ENCODE peak calls at places on chromosome 13, in nine cellular contexts. One of them, this sample, is unnamed.

GRCh38 chr13:112531263-112531794 is 56.6 kb downstream of the TUBGCP3 start:
- DNase-seq in cardiac fibroblast: no peak
- DNase-seq in effector memory CD8-positive, alpha-beta T cell: no peak
- DNase-seq in LoVo: no peak
- DNase-seq in kidney epithelial cell: no peak
- DNase-seq in heart right ventricle: no peak
- DNase-seq in breast epithelium: no peak
- DNase-seq in AG09309: no peak
- DNase-seq in nephron progenitor cell: no peak
- DNase-seq in this sample: no peak

GRCh38 chr13:63696055-63696454 is 2280.4 kb upstream of the PCDH20 start:
- DNase-seq in cardiac fibroblast: peak; percentile 16
- DNase-seq in effector memory CD8-positive, alpha-beta T cell: no peak
- DNase-seq in LoVo: no peak
- DNase-seq in kidney epithelial cell: no peak
- DNase-seq in heart right ventricle: no peak
- DNase-seq in breast epithelium: no peak
- DNase-seq in AG09309: no peak
- DNase-seq in nephron progenitor cell: no peak
- DNase-seq in this sample: peak; percentile 27

GRCh38 chr13:23905766-23906165 is 8.5 kb upstream of the C1QTNF9B start:
- DNase-seq in cardiac fibroblast: no peak
- DNase-seq in effector memory CD8-positive, alpha-beta T cell: no peak
- DNase-seq in LoVo: no peak
- DNase-seq in kidney epithelial cell: no peak
- DNase-seq in heart right ventricle: no peak
- DNase-seq in breast epithelium: no peak
- DNase-seq in AG09309: no peak
- DNase-seq in nephron progenitor cell: no peak
- DNase-seq in this sample: no peak

GRCh38 chr13:105030851-105031250 is 1504.6 kb downstream of the EFNB2 start:
- DNase-seq in cardiac fibroblast: no peak
- DNase-seq in effector memory CD8-positive, alpha-beta T cell: no peak
- DNase-seq in LoVo: no peak
- DNase-seq in kidney epithelial cell: no peak
- DNase-seq in heart right ventricle: no peak
- DNase-seq in breast epithelium: no peak
- DNase-seq in AG09309: no peak
- DNase-seq in nephron progenitor cell: no peak
- DNase-seq in this sample: no peak

GRCh38 chr13:74115138-74115537 is 19.1 kb downstream of the KLF12 start:
- DNase-seq in cardiac fibroblast: peak; percentile 41
- DNase-seq in effector memory CD8-positive, alpha-beta T cell: no peak
- DNase-seq in LoVo: no peak
- DNase-seq in kidney epithelial cell: no peak
- DNase-seq in heart right ventricle: no peak
- DNase-seq in breast epithelium: no peak
- DNase-seq in AG09309: no peak
- DNase-seq in nephron progenitor cell: no peak
- DNase-seq in this sample: no peak

GRCh38 chr13:112213467-112214245 is 146.7 kb downstream of the SOX1 start:
- DNase-seq in cardiac fibroblast: no peak
- DNase-seq in effector memory CD8-positive, alpha-beta T cell: no peak
- DNase-seq in LoVo: peak; percentile 9
- DNase-seq in kidney epithelial cell: no peak
- DNase-seq in heart right ventricle: no peak
- DNase-seq in breast epithelium: peak; percentile 42
- DNase-seq in AG09309: no peak
- DNase-seq in nephron progenitor cell: no peak
- DNase-seq in this sample: no peak

GRCh38 chr13:61810065-61810464 is 394.4 kb upstream of the PCDH20 start:
- DNase-seq in cardiac fibroblast: no peak
- DNase-seq in effector memory CD8-positive, alpha-beta T cell: no peak
- DNase-seq in LoVo: no peak
- DNase-seq in kidney epithelial cell: no peak
- DNase-seq in heart right ventricle: no peak
- DNase-seq in breast epithelium: no peak
- DNase-seq in AG09309: no peak
- DNase-seq in nephron progenitor cell: no peak
- DNase-seq in this sample: no peak

GRCh38 chr13:32316476-32316875 is 1.2 kb downstream of the BRCA2 start:
- DNase-seq in cardiac fibroblast: no peak
- DNase-seq in effector memory CD8-positive, alpha-beta T cell: no peak
- DNase-seq in LoVo: no peak
- DNase-seq in kidney epithelial cell: no peak
- DNase-seq in heart right ventricle: no peak
- DNase-seq in breast epithelium: no peak
- DNase-seq in AG09309: no peak
- DNase-seq in nephron progenitor cell: no peak
- DNase-seq in this sample: no peak

GRCh38 chr13:25217023-25217909 is 45.2 kb upstream of the AMER2 start:
- DNase-seq in cardiac fibroblast: peak; percentile 8
- DNase-seq in effector memory CD8-positive, alpha-beta T cell: no peak
- DNase-seq in LoVo: no peak
- DNase-seq in kidney epithelial cell: peak; percentile 83
- DNase-seq in heart right ventricle: no peak
- DNase-seq in breast epithelium: no peak
- DNase-seq in AG09309: no peak
- DNase-seq in nephron progenitor cell: no peak
- DNase-seq in this sample: peak; percentile 61

GRCh38 chr13:113029487-113030258 is 60.7 kb downstream of the MCF2L start:
- DNase-seq in cardiac fibroblast: peak; percentile 16
- DNase-seq in effector memory CD8-positive, alpha-beta T cell: peak; percentile 47
- DNase-seq in LoVo: peak; percentile 5
- DNase-seq in kidney epithelial cell: no peak
- DNase-seq in heart right ventricle: no peak
- DNase-seq in breast epithelium: no peak
- DNase-seq in AG09309: no peak
- DNase-seq in nephron progenitor cell: peak; percentile 90
- DNase-seq in this sample: no peak

GRCh38 chr13:98843482-98843877 is 91.0 kb upstream of the SLC15A1 start:
- DNase-seq in cardiac fibroblast: no peak
- DNase-seq in effector memory CD8-positive, alpha-beta T cell: no peak
- DNase-seq in LoVo: no peak
- DNase-seq in kidney epithelial cell: no peak
- DNase-seq in heart right ventricle: no peak
- DNase-seq in breast epithelium: no peak
- DNase-seq in AG09309: no peak
- DNase-seq in nephron progenitor cell: no peak
- DNase-seq in this sample: no peak

GRCh38 chr13:65468628-65469027 is 1761.5 kb downstream of the PCDH9 start:
- DNase-seq in cardiac fibroblast: peak; percentile 50
- DNase-seq in effector memory CD8-positive, alpha-beta T cell: no peak
- DNase-seq in LoVo: no peak
- DNase-seq in kidney epithelial cell: no peak
- DNase-seq in heart right ventricle: no peak
- DNase-seq in breast epithelium: no peak
- DNase-seq in AG09309: peak; percentile 1
- DNase-seq in nephron progenitor cell: no peak
- DNase-seq in this sample: no peak

GRCh38 chr13:93296584-93296983 is 70.0 kb downstream of the GPC6 start:
- DNase-seq in cardiac fibroblast: no peak
- DNase-seq in effector memory CD8-positive, alpha-beta T cell: no peak
- DNase-seq in LoVo: no peak
- DNase-seq in kidney epithelial cell: no peak
- DNase-seq in heart right ventricle: no peak
- DNase-seq in breast epithelium: no peak
- DNase-seq in AG09309: no peak
- DNase-seq in nephron progenitor cell: no peak
- DNase-seq in this sample: no peak

GRCh38 chr13:30340367-30341184 is 33.2 kb upstream of the KATNAL1 start:
- DNase-seq in cardiac fibroblast: peak; percentile 81
- DNase-seq in effector memory CD8-positive, alpha-beta T cell: no peak
- DNase-seq in LoVo: no peak
- DNase-seq in kidney epithelial cell: no peak
- DNase-seq in heart right ventricle: peak; percentile 51
- DNase-seq in breast epithelium: peak; percentile 41
- DNase-seq in AG09309: peak; percentile 95
- DNase-seq in nephron progenitor cell: no peak
- DNase-seq in this sample: peak; percentile 83

GRCh38 chr13:43953370-43953769 is 73.7 kb downstream of the LACC1 start:
- DNase-seq in cardiac fibroblast: no peak
- DNase-seq in effector memory CD8-positive, alpha-beta T cell: no peak
- DNase-seq in LoVo: no peak
- DNase-seq in kidney epithelial cell: no peak
- DNase-seq in heart right ventricle: no peak
- DNase-seq in breast epithelium: peak; percentile 48
- DNase-seq in AG09309: no peak
- DNase-seq in nephron progenitor cell: no peak
- DNase-seq in this sample: no peak

GRCh38 chr13:41668130-41668757 is 210.9 kb downstream of the RGCC start:
- DNase-seq in cardiac fibroblast: peak; percentile 97
- DNase-seq in effector memory CD8-positive, alpha-beta T cell: peak; percentile 19
- DNase-seq in LoVo: peak; percentile 72
- DNase-seq in kidney epithelial cell: peak; percentile 75
- DNase-seq in heart right ventricle: peak; percentile 74
- DNase-seq in breast epithelium: peak; percentile 61
- DNase-seq in AG09309: peak; percentile 92
- DNase-seq in nephron progenitor cell: peak; percentile 31
- DNase-seq in this sample: peak; percentile 83

GRCh38 chr13:91056746-91057145 is 290.7 kb upstream of the MIR17HG start:
- DNase-seq in cardiac fibroblast: no peak
- DNase-seq in effector memory CD8-positive, alpha-beta T cell: no peak
- DNase-seq in LoVo: no peak
- DNase-seq in kidney epithelial cell: no peak
- DNase-seq in heart right ventricle: no peak
- DNase-seq in breast epithelium: no peak
- DNase-seq in AG09309: no peak
- DNase-seq in nephron progenitor cell: no peak
- DNase-seq in this sample: no peak

GRCh38 chr13:41542281-41542680 is 84.9 kb downstream of the RGCC start:
- DNase-seq in cardiac fibroblast: no peak
- DNase-seq in effector memory CD8-positive, alpha-beta T cell: no peak
- DNase-seq in LoVo: no peak
- DNase-seq in kidney epithelial cell: no peak
- DNase-seq in heart right ventricle: no peak
- DNase-seq in breast epithelium: no peak
- DNase-seq in AG09309: no peak
- DNase-seq in nephron progenitor cell: no peak
- DNase-seq in this sample: no peak

GRCh38 chr13:44249439-44249838 is 124.2 kb upstream of the SERP2 start:
- DNase-seq in cardiac fibroblast: peak; percentile 86
- DNase-seq in effector memory CD8-positive, alpha-beta T cell: no peak
- DNase-seq in LoVo: peak; percentile 37
- DNase-seq in kidney epithelial cell: no peak
- DNase-seq in heart right ventricle: peak; percentile 58
- DNase-seq in breast epithelium: peak; percentile 48
- DNase-seq in AG09309: peak; percentile 64
- DNase-seq in nephron progenitor cell: no peak
- DNase-seq in this sample: peak; percentile 84

GRCh38 chr13:68027311-68027710 is 797.2 kb upstream of the PCDH9 start:
- DNase-seq in cardiac fibroblast: no peak
- DNase-seq in effector memory CD8-positive, alpha-beta T cell: no peak
- DNase-seq in LoVo: no peak
- DNase-seq in kidney epithelial cell: no peak
- DNase-seq in heart right ventricle: no peak
- DNase-seq in breast epithelium: no peak
- DNase-seq in AG09309: no peak
- DNase-seq in nephron progenitor cell: no peak
- DNase-seq in this sample: no peak

GRCh38 chr13:71067164-71067815 is 799.7 kb downstream of the DACH1 start:
- DNase-seq in cardiac fibroblast: no peak
- DNase-seq in effector memory CD8-positive, alpha-beta T cell: no peak
- DNase-seq in LoVo: no peak
- DNase-seq in kidney epithelial cell: no peak
- DNase-seq in heart right ventricle: no peak
- DNase-seq in breast epithelium: no peak
- DNase-seq in AG09309: no peak
- DNase-seq in nephron progenitor cell: no peak
- DNase-seq in this sample: no peak

GRCh38 chr13:33069365-33069764 is 53.1 kb downstream of the KL start:
- DNase-seq in cardiac fibroblast: no peak
- DNase-seq in effector memory CD8-positive, alpha-beta T cell: no peak
- DNase-seq in LoVo: no peak
- DNase-seq in kidney epithelial cell: no peak
- DNase-seq in heart right ventricle: no peak
- DNase-seq in breast epithelium: no peak
- DNase-seq in AG09309: no peak
- DNase-seq in nephron progenitor cell: no peak
- DNase-seq in this sample: no peak

GRCh38 chr13:111568290-111568689 is 247.8 kb downstream of the TEX29 start:
- DNase-seq in cardiac fibroblast: no peak
- DNase-seq in effector memory CD8-positive, alpha-beta T cell: no peak
- DNase-seq in LoVo: no peak
- DNase-seq in kidney epithelial cell: no peak
- DNase-seq in heart right ventricle: no peak
- DNase-seq in breast epithelium: no peak
- DNase-seq in AG09309: no peak
- DNase-seq in nephron progenitor cell: no peak
- DNase-seq in this sample: no peak

GRCh38 chr13:73596382-73596781 is 537.6 kb downstream of the KLF5 start:
- DNase-seq in cardiac fibroblast: no peak
- DNase-seq in effector memory CD8-positive, alpha-beta T cell: no peak
- DNase-seq in LoVo: no peak
- DNase-seq in kidney epithelial cell: no peak
- DNase-seq in heart right ventricle: no peak
- DNase-seq in breast epithelium: no peak
- DNase-seq in AG09309: no peak
- DNase-seq in nephron progenitor cell: no peak
- DNase-seq in this sample: no peak

GRCh38 chr13:29999492-30000372 is 149.3 kb upstream of the UBL3 start:
- DNase-seq in cardiac fibroblast: no peak
- DNase-seq in effector memory CD8-positive, alpha-beta T cell: no peak
- DNase-seq in LoVo: no peak
- DNase-seq in kidney epithelial cell: no peak
- DNase-seq in heart right ventricle: no peak
- DNase-seq in breast epithelium: no peak
- DNase-seq in AG09309: no peak
- DNase-seq in nephron progenitor cell: no peak
- DNase-seq in this sample: no peak

GRCh38 chr13:30520571-30520970 is 54.8 kb upstream of the HMGB1 start:
- DNase-seq in cardiac fibroblast: peak; percentile 19
- DNase-seq in effector memory CD8-positive, alpha-beta T cell: no peak
- DNase-seq in LoVo: no peak
- DNase-seq in kidney epithelial cell: no peak
- DNase-seq in heart right ventricle: no peak
- DNase-seq in breast epithelium: no peak
- DNase-seq in AG09309: peak; percentile 57
- DNase-seq in nephron progenitor cell: no peak
- DNase-seq in this sample: peak; percentile 33

GRCh38 chr13:111482126-111482525 is 161.7 kb downstream of the TEX29 start:
- DNase-seq in cardiac fibroblast: no peak
- DNase-seq in effector memory CD8-positive, alpha-beta T cell: no peak
- DNase-seq in LoVo: no peak
- DNase-seq in kidney epithelial cell: no peak
- DNase-seq in heart right ventricle: no peak
- DNase-seq in breast epithelium: no peak
- DNase-seq in AG09309: no peak
- DNase-seq in nephron progenitor cell: no peak
- DNase-seq in this sample: no peak

GRCh38 chr13:20658451-20658850 is 45.0 kb upstream of the IL17D start:
- DNase-seq in cardiac fibroblast: peak; percentile 32
- DNase-seq in effector memory CD8-positive, alpha-beta T cell: no peak
- DNase-seq in LoVo: no peak
- DNase-seq in kidney epithelial cell: no peak
- DNase-seq in heart right ventricle: no peak
- DNase-seq in breast epithelium: no peak
- DNase-seq in AG09309: no peak
- DNase-seq in nephron progenitor cell: no peak
- DNase-seq in this sample: no peak

GRCh38 chr13:102580552-102581169 is 16.1 kb upstream of the TPP2 start:
- DNase-seq in cardiac fibroblast: peak; percentile 83
- DNase-seq in effector memory CD8-positive, alpha-beta T cell: peak; percentile 59
- DNase-seq in LoVo: peak; percentile 73
- DNase-seq in kidney epithelial cell: no peak
- DNase-seq in heart right ventricle: peak; percentile 38
- DNase-seq in breast epithelium: no peak
- DNase-seq in AG09309: peak; percentile 45
- DNase-seq in nephron progenitor cell: peak; percentile 23
- DNase-seq in this sample: peak; percentile 39

GRCh38 chr13:108426893-108427292 is 157.4 kb downstream of the TNFSF13B start:
- DNase-seq in cardiac fibroblast: peak; percentile 11
- DNase-seq in effector memory CD8-positive, alpha-beta T cell: no peak
- DNase-seq in LoVo: no peak
- DNase-seq in kidney epithelial cell: no peak
- DNase-seq in heart right ventricle: no peak
- DNase-seq in breast epithelium: no peak
- DNase-seq in AG09309: no peak
- DNase-seq in nephron progenitor cell: no peak
- DNase-seq in this sample: no peak

GRCh38 chr13:88592105-88592504 is 920.9 kb downstream of the SLITRK5 start:
- DNase-seq in cardiac fibroblast: no peak
- DNase-seq in effector memory CD8-positive, alpha-beta T cell: no peak
- DNase-seq in LoVo: no peak
- DNase-seq in kidney epithelial cell: no peak
- DNase-seq in heart right ventricle: no peak
- DNase-seq in breast epithelium: no peak
- DNase-seq in AG09309: no peak
- DNase-seq in nephron progenitor cell: no peak
- DNase-seq in this sample: no peak